ENCODE peak calls at places on chromosome 20, in seven cellular contexts. One of them, this sample, is unnamed.
A peak's percentile ranks its signal among the peaks of the same experiment; 100 is the strongest.

GRCh38 chr20:51624157-51624731 is 81.7 kb upstream of the NFATC2 start:
- DNase-seq in cardiac muscle cell: peak; percentile 76
- DNase-seq in lower leg skin: peak; percentile 37
- DNase-seq in HFF-Myc: no peak
- DNase-seq in GM12878: no peak
- DNase-seq in RWPE2: no peak
- DNase-seq in neural progenitor cell: peak; percentile 92
- DNase-seq in this sample: no peak

GRCh38 chr20:64140956-64141355 is 23.3 kb upstream of the MYT1 start:
- DNase-seq in cardiac muscle cell: no peak
- DNase-seq in lower leg skin: no peak
- DNase-seq in HFF-Myc: no peak
- DNase-seq in GM12878: no peak
- DNase-seq in RWPE2: peak; percentile 80
- DNase-seq in neural progenitor cell: no peak
- DNase-seq in this sample: no peak

GRCh38 chr20:49507741-49508434 is 25.4 kb upstream of the KCNB1 start:
- DNase-seq in cardiac muscle cell: no peak
- DNase-seq in lower leg skin: no peak
- DNase-seq in HFF-Myc: no peak
- DNase-seq in GM12878: no peak
- DNase-seq in RWPE2: peak; percentile 91
- DNase-seq in neural progenitor cell: peak; percentile 20
- DNase-seq in this sample: no peak

GRCh38 chr20:56359212-56360132 is 698 bp downstream of the FAM210B start:
- DNase-seq in cardiac muscle cell: peak; percentile 82
- DNase-seq in lower leg skin: peak; percentile 41
- DNase-seq in HFF-Myc: no peak
- DNase-seq in GM12878: no peak
- DNase-seq in RWPE2: peak; percentile 95
- DNase-seq in neural progenitor cell: peak; percentile 64
- DNase-seq in this sample: peak; percentile 16

GRCh38 chr20:36604952-36605308 is 649 bp upstream of the RAB5IF start:
- DNase-seq in cardiac muscle cell: peak; percentile 20
- DNase-seq in lower leg skin: peak; percentile 41
- DNase-seq in HFF-Myc: no peak
- DNase-seq in GM12878: peak; percentile 81
- DNase-seq in RWPE2: peak; percentile 87
- DNase-seq in neural progenitor cell: peak; percentile 13
- DNase-seq in this sample: no peak

GRCh38 chr20:17849901-17850673 is 118.5 kb downstream of the SNX5 start:
- DNase-seq in cardiac muscle cell: peak; percentile 99
- DNase-seq in lower leg skin: peak; percentile 77
- DNase-seq in HFF-Myc: peak; percentile 96
- DNase-seq in GM12878: no peak
- DNase-seq in RWPE2: peak; percentile 89
- DNase-seq in neural progenitor cell: no peak
- DNase-seq in this sample: peak; percentile 84

GRCh38 chr20:51318058-51318960 is 224.2 kb downstream of the NFATC2 start:
- DNase-seq in cardiac muscle cell: peak; percentile 58
- DNase-seq in lower leg skin: no peak
- DNase-seq in HFF-Myc: no peak
- DNase-seq in GM12878: no peak
- DNase-seq in RWPE2: no peak
- DNase-seq in neural progenitor cell: peak; percentile 84
- DNase-seq in this sample: no peak

GRCh38 chr20:40010483-40010882 is 678.6 kb downstream of the MAFB start:
- DNase-seq in cardiac muscle cell: no peak
- DNase-seq in lower leg skin: no peak
- DNase-seq in HFF-Myc: no peak
- DNase-seq in GM12878: no peak
- DNase-seq in RWPE2: peak; percentile 68
- DNase-seq in neural progenitor cell: no peak
- DNase-seq in this sample: no peak

GRCh38 chr20:50085481-50086365 is 27.2 kb downstream of the UBE2V1 start:
- DNase-seq in cardiac muscle cell: peak; percentile 76
- DNase-seq in lower leg skin: no peak
- DNase-seq in HFF-Myc: no peak
- DNase-seq in GM12878: no peak
- DNase-seq in RWPE2: peak; percentile 80
- DNase-seq in neural progenitor cell: peak; percentile 85
- DNase-seq in this sample: no peak

GRCh38 chr20:12217382-12217781 is 299.7 kb downstream of the BTBD3 start:
- DNase-seq in cardiac muscle cell: peak; percentile 57
- DNase-seq in lower leg skin: no peak
- DNase-seq in HFF-Myc: no peak
- DNase-seq in GM12878: no peak
- DNase-seq in RWPE2: no peak
- DNase-seq in neural progenitor cell: no peak
- DNase-seq in this sample: no peak

GRCh38 chr20:23586735-23587525 is 18.6 kb upstream of the CST9L start:
- DNase-seq in cardiac muscle cell: no peak
- DNase-seq in lower leg skin: no peak
- DNase-seq in HFF-Myc: no peak
- DNase-seq in GM12878: no peak
- DNase-seq in RWPE2: no peak
- DNase-seq in neural progenitor cell: no peak
- DNase-seq in this sample: no peak

GRCh38 chr20:51860015-51860882 is 57.9 kb upstream of the SALL4 start:
- DNase-seq in cardiac muscle cell: peak; percentile 25
- DNase-seq in lower leg skin: no peak
- DNase-seq in HFF-Myc: peak; percentile 22
- DNase-seq in GM12878: no peak
- DNase-seq in RWPE2: no peak
- DNase-seq in neural progenitor cell: no peak
- DNase-seq in this sample: no peak

GRCh38 chr20:32763202-32763999 is 1.2 kb downstream of the DNMT3B start:
- DNase-seq in cardiac muscle cell: no peak
- DNase-seq in lower leg skin: no peak
- DNase-seq in HFF-Myc: no peak
- DNase-seq in GM12878: no peak
- DNase-seq in RWPE2: no peak
- DNase-seq in neural progenitor cell: peak; percentile 58
- DNase-seq in this sample: no peak

GRCh38 chr20:32762754-32763201 is 593 bp downstream of the DNMT3B start:
- DNase-seq in cardiac muscle cell: no peak
- DNase-seq in lower leg skin: no peak
- DNase-seq in HFF-Myc: no peak
- DNase-seq in GM12878: no peak
- DNase-seq in RWPE2: no peak
- DNase-seq in neural progenitor cell: peak; percentile 62
- DNase-seq in this sample: no peak

GRCh38 chr20:32764000-32764960 is 2.1 kb downstream of the DNMT3B start:
- DNase-seq in cardiac muscle cell: no peak
- DNase-seq in lower leg skin: no peak
- DNase-seq in HFF-Myc: no peak
- DNase-seq in GM12878: no peak
- DNase-seq in RWPE2: no peak
- DNase-seq in neural progenitor cell: peak; percentile 75
- DNase-seq in this sample: no peak

GRCh38 chr20:32761417-32761830 is 761 bp upstream of the DNMT3B start:
- DNase-seq in cardiac muscle cell: no peak
- DNase-seq in lower leg skin: no peak
- DNase-seq in HFF-Myc: no peak
- DNase-seq in GM12878: no peak
- DNase-seq in RWPE2: no peak
- DNase-seq in neural progenitor cell: no peak
- DNase-seq in this sample: no peak

DNA sequence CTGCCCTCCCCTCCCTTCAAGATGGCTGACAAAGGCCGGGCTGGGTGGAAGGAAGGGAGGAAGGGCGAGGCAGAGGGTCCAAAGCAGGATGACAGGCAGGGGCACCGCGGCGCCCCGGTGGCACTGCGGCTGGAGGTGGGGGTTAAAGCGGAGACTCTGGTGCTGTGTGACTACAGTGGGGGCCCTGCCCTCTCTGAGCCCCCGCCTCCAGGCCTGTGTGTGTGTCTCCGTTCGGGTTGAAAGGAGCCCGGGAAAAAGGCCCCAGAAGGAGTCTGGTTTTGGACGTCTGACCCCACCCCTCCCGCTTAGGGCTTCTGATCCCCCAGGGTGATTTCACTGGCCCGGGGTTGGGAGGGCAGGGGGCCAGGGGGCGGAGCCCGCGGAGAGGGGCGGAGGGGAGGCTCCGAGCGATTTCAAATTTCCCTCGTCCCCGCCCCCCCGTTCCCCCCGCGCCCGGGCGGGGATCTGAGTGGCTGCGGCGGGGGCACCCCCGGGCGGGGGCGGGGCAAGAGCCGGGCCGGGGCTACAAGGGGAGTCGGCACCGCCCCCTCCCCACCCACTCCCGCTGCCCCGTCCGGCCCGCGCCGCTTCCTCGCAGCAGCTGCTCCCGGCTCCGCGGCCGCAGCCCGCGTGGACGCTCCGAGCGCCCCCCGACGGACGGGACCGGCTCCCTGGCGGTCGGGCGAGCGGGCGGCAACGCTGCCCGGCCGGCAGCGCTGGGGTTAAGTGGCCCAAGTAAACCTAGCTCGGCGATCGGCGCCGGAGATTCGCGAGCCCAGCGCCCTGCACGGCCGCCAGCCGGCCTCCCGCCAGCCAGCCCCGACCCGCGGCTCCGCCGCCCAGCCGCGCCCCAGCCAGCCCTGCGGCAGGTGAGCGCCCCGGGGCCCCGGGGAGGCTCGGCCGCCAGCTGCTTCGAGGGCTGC is at the start of gene DNMT3B:
- DNase-seq in cardiac muscle cell: peak; percentile 81
- DNase-seq in lower leg skin: peak; percentile 44
- DNase-seq in HFF-Myc: no peak
- DNase-seq in GM12878: no peak
- DNase-seq in RWPE2: peak; percentile 92
- DNase-seq in neural progenitor cell: peak; percentile 97
- DNase-seq in this sample: no peak
- TF ChIP-seq CTCF in cardiac muscle cell: no peak
- TF ChIP-seq CTCF in lower leg skin: no peak
- TF ChIP-seq CTCF in HFF-Myc: no peak
- TF ChIP-seq CTCF in GM12878: no peak
- TF ChIP-seq CTCF in RWPE2: peak; percentile 62
- TF ChIP-seq CTCF in neural progenitor cell: peak; percentile 43
- TF ChIP-seq CTCF in this sample: peak; percentile 14

GRCh38 chr20:63055575-63056235 is 48.9 kb upstream of the BHLHE23 start:
- DNase-seq in cardiac muscle cell: no peak
- DNase-seq in lower leg skin: no peak
- DNase-seq in HFF-Myc: no peak
- DNase-seq in GM12878: no peak
- DNase-seq in RWPE2: peak; percentile 78
- DNase-seq in neural progenitor cell: no peak
- DNase-seq in this sample: no peak

GRCh38 chr20:63054695-63055240 is 48.0 kb upstream of the BHLHE23 start:
- DNase-seq in cardiac muscle cell: no peak
- DNase-seq in lower leg skin: no peak
- DNase-seq in HFF-Myc: no peak
- DNase-seq in GM12878: no peak
- DNase-seq in RWPE2: peak; percentile 76
- DNase-seq in neural progenitor cell: no peak
- DNase-seq in this sample: no peak

GRCh38 chr20:63058696-63059335 is 52.1 kb upstream of the BHLHE23 start:
- DNase-seq in cardiac muscle cell: no peak
- DNase-seq in lower leg skin: no peak
- DNase-seq in HFF-Myc: no peak
- DNase-seq in GM12878: no peak
- DNase-seq in RWPE2: peak; percentile 84
- DNase-seq in neural progenitor cell: no peak
- DNase-seq in this sample: no peak

GRCh38 chr20:63057133-63058117 is 50.7 kb upstream of the BHLHE23 start:
- DNase-seq in cardiac muscle cell: peak; percentile 14
- DNase-seq in lower leg skin: no peak
- DNase-seq in HFF-Myc: no peak
- DNase-seq in GM12878: no peak
- DNase-seq in RWPE2: peak; percentile 29
- DNase-seq in neural progenitor cell: no peak
- DNase-seq in this sample: no peak

GRCh38 chr20:63056236-63057132 is 49.7 kb upstream of the BHLHE23 start:
- DNase-seq in cardiac muscle cell: peak; percentile 31
- DNase-seq in lower leg skin: no peak
- DNase-seq in HFF-Myc: no peak
- DNase-seq in GM12878: no peak
- DNase-seq in RWPE2: peak; percentile 78
- DNase-seq in neural progenitor cell: peak; percentile 82
- DNase-seq in this sample: no peak
- H3K4me3 ChIP-seq in cardiac muscle cell: no peak overlapping the region
- H3K4me3 ChIP-seq in lower leg skin: no peak overlapping the region
- H3K4me3 ChIP-seq in HFF-Myc: no peak overlapping the region
- H3K4me3 ChIP-seq in GM12878: no peak overlapping the region
- H3K4me3 ChIP-seq in RWPE2: no peak overlapping the region
- H3K4me3 ChIP-seq in neural progenitor cell: no peak overlapping the region
- H3K4me3 ChIP-seq in this sample: no peak overlapping the region

DNA sequence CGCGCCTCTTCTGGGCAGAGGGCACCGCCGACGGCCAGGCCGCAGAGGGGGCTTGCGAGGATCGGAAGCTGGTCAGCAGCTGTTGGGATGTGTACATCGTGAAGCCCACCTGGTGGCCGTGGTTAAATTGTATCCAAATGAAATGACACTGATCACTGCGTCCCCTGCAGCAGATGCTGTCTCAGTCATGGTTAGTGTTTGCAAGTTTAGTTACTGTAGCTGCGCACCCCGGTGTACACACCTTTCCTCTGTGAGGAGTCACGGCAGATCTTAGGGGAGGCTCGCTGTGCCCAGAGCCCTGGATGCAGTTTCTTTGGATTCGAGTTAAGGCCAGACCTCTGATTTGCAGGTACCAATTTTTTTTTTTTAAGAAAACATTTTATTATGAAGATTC is 687 bp downstream of the NAA20 start:
- DNase-seq in cardiac muscle cell: no peak
- DNase-seq in lower leg skin: no peak
- DNase-seq in HFF-Myc: no peak
- DNase-seq in GM12878: no peak
- DNase-seq in RWPE2: no peak
- DNase-seq in neural progenitor cell: no peak
- DNase-seq in this sample: no peak
- TF ChIP-seq CTCF in cardiac muscle cell: no peak
- TF ChIP-seq CTCF in lower leg skin: no peak
- TF ChIP-seq CTCF in HFF-Myc: no peak
- TF ChIP-seq CTCF in GM12878: peak; percentile 1
- TF ChIP-seq CTCF in RWPE2: no peak
- TF ChIP-seq CTCF in neural progenitor cell: no peak
- TF ChIP-seq CTCF in this sample: no peak

GRCh38 chr20:45374101-45374467 is 4.0 kb downstream of the TP53TG5 start:
- DNase-seq in cardiac muscle cell: no peak
- DNase-seq in lower leg skin: no peak
- DNase-seq in HFF-Myc: no peak
- DNase-seq in GM12878: no peak
- DNase-seq in RWPE2: no peak
- DNase-seq in neural progenitor cell: no peak
- DNase-seq in this sample: no peak

GRCh38 chr20:45372241-45372640 is 5.9 kb downstream of the TP53TG5 start:
- DNase-seq in cardiac muscle cell: no peak
- DNase-seq in lower leg skin: no peak
- DNase-seq in HFF-Myc: no peak
- DNase-seq in GM12878: no peak
- DNase-seq in RWPE2: no peak
- DNase-seq in neural progenitor cell: no peak
- DNase-seq in this sample: no peak

GRCh38 chr20:45372646-45373352 is 5.3 kb downstream of the TP53TG5 start:
- DNase-seq in cardiac muscle cell: peak; percentile 27
- DNase-seq in lower leg skin: no peak
- DNase-seq in HFF-Myc: no peak
- DNase-seq in GM12878: no peak
- DNase-seq in RWPE2: no peak
- DNase-seq in neural progenitor cell: peak; percentile 51
- DNase-seq in this sample: no peak

GRCh38 chr20:45374966-45375365 is 3.2 kb downstream of the TP53TG5 start:
- DNase-seq in cardiac muscle cell: no peak
- DNase-seq in lower leg skin: no peak
- DNase-seq in HFF-Myc: no peak
- DNase-seq in GM12878: no peak
- DNase-seq in RWPE2: no peak
- DNase-seq in neural progenitor cell: no peak
- DNase-seq in this sample: no peak

GRCh38 chr20:45373353-45374100 is 4.6 kb downstream of the TP53TG5 start:
- DNase-seq in cardiac muscle cell: peak; percentile 88
- DNase-seq in lower leg skin: peak; percentile 79
- DNase-seq in HFF-Myc: peak; percentile 57
- DNase-seq in GM12878: no peak
- DNase-seq in RWPE2: peak; percentile 96
- DNase-seq in neural progenitor cell: peak; percentile 90
- DNase-seq in this sample: no peak
- H3K4me3 ChIP-seq in cardiac muscle cell: peak overlapping the region; percentile 23
- H3K4me3 ChIP-seq in lower leg skin: peak overlapping the region; percentile 24
- H3K4me3 ChIP-seq in HFF-Myc: peak overlapping the region; percentile 28
- H3K4me3 ChIP-seq in GM12878: peak overlapping the region; percentile 59
- H3K4me3 ChIP-seq in RWPE2: peak overlapping the region; percentile 11
- H3K4me3 ChIP-seq in neural progenitor cell: peak overlapping the region; percentile 50
- H3K4me3 ChIP-seq in this sample: peak overlapping the region; percentile 55

This sample was measured in AG04449.